ENCODE peak calls at places on chromosomes 16 and 17, in nine cellular contexts. One of them, this sample, is unnamed.

GRCh38 chr16:7227193-7227825 is 105.3 kb upstream of the RBFOX1 start:
- DNase-seq in activated CD8-positive, alpha-beta memory T cell treated with anti-CD3 and anti-CD28 coated beads for 4 hours: no peak
- DNase-seq in sciatic nerve: no peak
- DNase-seq in endothelial cell: no peak
- DNase-seq in NCI-H460: no peak
- DNase-seq in activated T-helper 1 cell treated with Interleukin-2 at 50 U/mL for 16 hours: no peak
- DNase-seq in MCF 10A: no peak
- DNase-seq in A549: no peak
- DNase-seq in stromal cell of bone marrow: no peak
- DNase-seq in this sample: no peak

GRCh38 chr17:2050246-2050866 is 4.5 kb upstream of the HIC1 start:
- DNase-seq in activated CD8-positive, alpha-beta memory T cell treated with anti-CD3 and anti-CD28 coated beads for 4 hours: no peak
- DNase-seq in MCF 10A: peak; percentile 60
- DNase-seq in sciatic nerve: peak; percentile 87
- DNase-seq in A549: peak; percentile 85
- DNase-seq in endothelial cell: peak; percentile 62
- DNase-seq in activated T-helper 1 cell treated with Interleukin-2 at 50 U/mL for 16 hours: peak; percentile 59
- DNase-seq in NCI-H460: peak; percentile 46
- DNase-seq in stromal cell of bone marrow: no peak
- DNase-seq in this sample: peak; percentile 81

GRCh38 chr17:55005520-55005919 is 37.0 kb downstream of the STXBP4 start:
- DNase-seq in endothelial cell: no peak
- DNase-seq in A549: peak; percentile 58
- DNase-seq in stromal cell of bone marrow: no peak
- DNase-seq in MCF 10A: peak; percentile 35
- DNase-seq in activated CD8-positive, alpha-beta memory T cell treated with anti-CD3 and anti-CD28 coated beads for 4 hours: no peak
- DNase-seq in sciatic nerve: no peak
- DNase-seq in NCI-H460: peak; percentile 14
- DNase-seq in activated T-helper 1 cell treated with Interleukin-2 at 50 U/mL for 16 hours: no peak
- DNase-seq in this sample: no peak

GRCh38 chr17:41973457-41973856 is 6.9 kb downstream of the CNP start:
- DNase-seq in activated T-helper 1 cell treated with Interleukin-2 at 50 U/mL for 16 hours: no peak
- DNase-seq in endothelial cell: no peak
- DNase-seq in A549: no peak
- DNase-seq in sciatic nerve: no peak
- DNase-seq in MCF 10A: no peak
- DNase-seq in NCI-H460: no peak
- DNase-seq in stromal cell of bone marrow: no peak
- DNase-seq in activated CD8-positive, alpha-beta memory T cell treated with anti-CD3 and anti-CD28 coated beads for 4 hours: no peak
- DNase-seq in this sample: no peak

GRCh38 chr17:69608808-69609494 is 194.5 kb downstream of the MAP2K6 start:
- DNase-seq in activated CD8-positive, alpha-beta memory T cell treated with anti-CD3 and anti-CD28 coated beads for 4 hours: no peak
- DNase-seq in A549: peak; percentile 60
- DNase-seq in NCI-H460: peak; percentile 28
- DNase-seq in endothelial cell: no peak
- DNase-seq in activated T-helper 1 cell treated with Interleukin-2 at 50 U/mL for 16 hours: no peak
- DNase-seq in stromal cell of bone marrow: peak; percentile 89
- DNase-seq in MCF 10A: peak; percentile 65
- DNase-seq in sciatic nerve: no peak
- DNase-seq in this sample: no peak

GRCh38 chr17:82491533-82491932 is 28.0 kb upstream of the FOXK2 start:
- DNase-seq in stromal cell of bone marrow: no peak
- DNase-seq in A549: no peak
- DNase-seq in activated T-helper 1 cell treated with Interleukin-2 at 50 U/mL for 16 hours: no peak
- DNase-seq in MCF 10A: no peak
- DNase-seq in endothelial cell: no peak
- DNase-seq in NCI-H460: no peak
- DNase-seq in activated CD8-positive, alpha-beta memory T cell treated with anti-CD3 and anti-CD28 coated beads for 4 hours: no peak
- DNase-seq in sciatic nerve: no peak
- DNase-seq in this sample: no peak

GRCh38 chr16:637081-638018 is 1.2 kb upstream of the METTL26 start:
- DNase-seq in A549: peak; percentile 90
- DNase-seq in NCI-H460: peak; percentile 89
- DNase-seq in activated CD8-positive, alpha-beta memory T cell treated with anti-CD3 and anti-CD28 coated beads for 4 hours: peak; percentile 80
- DNase-seq in sciatic nerve: peak; percentile 96
- DNase-seq in endothelial cell: peak; percentile 88
- DNase-seq in activated T-helper 1 cell treated with Interleukin-2 at 50 U/mL for 16 hours: peak; percentile 77
- DNase-seq in stromal cell of bone marrow: peak; percentile 73
- DNase-seq in MCF 10A: peak; percentile 91
- DNase-seq in this sample: peak; percentile 97

GRCh38 chr16:68519225-68519745 is 19.8 kb upstream of the ZFP90 start:
- DNase-seq in MCF 10A: no peak
- DNase-seq in activated CD8-positive, alpha-beta memory T cell treated with anti-CD3 and anti-CD28 coated beads for 4 hours: no peak
- DNase-seq in stromal cell of bone marrow: no peak
- DNase-seq in sciatic nerve: no peak
- DNase-seq in A549: no peak
- DNase-seq in activated T-helper 1 cell treated with Interleukin-2 at 50 U/mL for 16 hours: no peak
- DNase-seq in endothelial cell: no peak
- DNase-seq in NCI-H460: no peak
- DNase-seq in this sample: no peak

GRCh38 chr17:6205525-6205924 is 135.3 kb downstream of the WSCD1 start:
- DNase-seq in endothelial cell: no peak
- DNase-seq in stromal cell of bone marrow: no peak
- DNase-seq in NCI-H460: no peak
- DNase-seq in activated T-helper 1 cell treated with Interleukin-2 at 50 U/mL for 16 hours: no peak
- DNase-seq in sciatic nerve: no peak
- DNase-seq in A549: no peak
- DNase-seq in MCF 10A: no peak
- DNase-seq in activated CD8-positive, alpha-beta memory T cell treated with anti-CD3 and anti-CD28 coated beads for 4 hours: no peak
- DNase-seq in this sample: no peak

GRCh38 chr16:56842133-56842532 is 22.9 kb upstream of the SLC12A3 start:
- DNase-seq in endothelial cell: no peak
- DNase-seq in activated CD8-positive, alpha-beta memory T cell treated with anti-CD3 and anti-CD28 coated beads for 4 hours: no peak
- DNase-seq in activated T-helper 1 cell treated with Interleukin-2 at 50 U/mL for 16 hours: no peak
- DNase-seq in sciatic nerve: no peak
- DNase-seq in stromal cell of bone marrow: no peak
- DNase-seq in A549: no peak
- DNase-seq in MCF 10A: no peak
- DNase-seq in NCI-H460: no peak
- DNase-seq in this sample: no peak

GRCh38 chr17:31587462-31587861 is 196.0 kb downstream of the RAB11FIP4 start:
- DNase-seq in NCI-H460: no peak
- DNase-seq in activated T-helper 1 cell treated with Interleukin-2 at 50 U/mL for 16 hours: no peak
- DNase-seq in stromal cell of bone marrow: no peak
- DNase-seq in MCF 10A: no peak
- DNase-seq in sciatic nerve: no peak
- DNase-seq in activated CD8-positive, alpha-beta memory T cell treated with anti-CD3 and anti-CD28 coated beads for 4 hours: no peak
- DNase-seq in endothelial cell: no peak
- DNase-seq in A549: no peak
- DNase-seq in this sample: no peak

GRCh38 chr17:4186244-4186920 is 43.4 kb downstream of the CYB5D2 start:
- DNase-seq in MCF 10A: no peak
- DNase-seq in stromal cell of bone marrow: no peak
- DNase-seq in sciatic nerve: peak; percentile 47
- DNase-seq in activated T-helper 1 cell treated with Interleukin-2 at 50 U/mL for 16 hours: no peak
- DNase-seq in activated CD8-positive, alpha-beta memory T cell treated with anti-CD3 and anti-CD28 coated beads for 4 hours: no peak
- DNase-seq in NCI-H460: no peak
- DNase-seq in A549: no peak
- DNase-seq in endothelial cell: no peak
- DNase-seq in this sample: no peak

GRCh38 chr17:69506489-69506888 is 92.0 kb downstream of the MAP2K6 start:
- DNase-seq in endothelial cell: no peak
- DNase-seq in MCF 10A: peak; percentile 21
- DNase-seq in NCI-H460: peak; percentile 32
- DNase-seq in stromal cell of bone marrow: no peak
- DNase-seq in A549: peak; percentile 56
- DNase-seq in activated CD8-positive, alpha-beta memory T cell treated with anti-CD3 and anti-CD28 coated beads for 4 hours: no peak
- DNase-seq in sciatic nerve: no peak
- DNase-seq in activated T-helper 1 cell treated with Interleukin-2 at 50 U/mL for 16 hours: no peak
- DNase-seq in this sample: no peak

GRCh38 chr17:83056583-83057396 is 22.6 kb upstream of the METRNL start:
- DNase-seq in sciatic nerve: peak; percentile 77
- DNase-seq in MCF 10A: no peak
- DNase-seq in endothelial cell: peak; percentile 1
- DNase-seq in NCI-H460: no peak
- DNase-seq in A549: no peak
- DNase-seq in activated CD8-positive, alpha-beta memory T cell treated with anti-CD3 and anti-CD28 coated beads for 4 hours: no peak
- DNase-seq in activated T-helper 1 cell treated with Interleukin-2 at 50 U/mL for 16 hours: no peak
- DNase-seq in stromal cell of bone marrow: peak; percentile 29
- DNase-seq in this sample: peak; percentile 14

GRCh38 chr16:58584831-58585505 is 44.7 kb downstream of the CNOT1 start:
- DNase-seq in MCF 10A: no peak
- DNase-seq in activated T-helper 1 cell treated with Interleukin-2 at 50 U/mL for 16 hours: no peak
- DNase-seq in activated CD8-positive, alpha-beta memory T cell treated with anti-CD3 and anti-CD28 coated beads for 4 hours: no peak
- DNase-seq in A549: no peak
- DNase-seq in sciatic nerve: no peak
- DNase-seq in NCI-H460: no peak
- DNase-seq in stromal cell of bone marrow: no peak
- DNase-seq in endothelial cell: no peak
- DNase-seq in this sample: no peak

GRCh38 chr17:81854974-81855774 is 5.2 kb downstream of the P4HB start:
- DNase-seq in sciatic nerve: no peak
- DNase-seq in A549: no peak
- DNase-seq in stromal cell of bone marrow: no peak
- DNase-seq in activated T-helper 1 cell treated with Interleukin-2 at 50 U/mL for 16 hours: no peak
- DNase-seq in endothelial cell: no peak
- DNase-seq in MCF 10A: peak; percentile 30
- DNase-seq in NCI-H460: no peak
- DNase-seq in activated CD8-positive, alpha-beta memory T cell treated with anti-CD3 and anti-CD28 coated beads for 4 hours: no peak
- DNase-seq in this sample: peak; percentile 44

GRCh38 chr16:27929818-27930217 is 133.7 kb downstream of the GSG1L start:
- DNase-seq in activated T-helper 1 cell treated with Interleukin-2 at 50 U/mL for 16 hours: no peak
- DNase-seq in sciatic nerve: no peak
- DNase-seq in endothelial cell: no peak
- DNase-seq in A549: no peak
- DNase-seq in activated CD8-positive, alpha-beta memory T cell treated with anti-CD3 and anti-CD28 coated beads for 4 hours: no peak
- DNase-seq in MCF 10A: no peak
- DNase-seq in NCI-H460: no peak
- DNase-seq in stromal cell of bone marrow: no peak
- DNase-seq in this sample: no peak

GRCh38 chr16:85296859-85297698 is 184.8 kb upstream of the CIBAR2 start:
- DNase-seq in MCF 10A: peak; percentile 66
- DNase-seq in endothelial cell: peak; percentile 73
- DNase-seq in NCI-H460: peak; percentile 50
- DNase-seq in A549: peak; percentile 53
- DNase-seq in stromal cell of bone marrow: no peak
- DNase-seq in sciatic nerve: no peak
- DNase-seq in activated T-helper 1 cell treated with Interleukin-2 at 50 U/mL for 16 hours: no peak
- DNase-seq in activated CD8-positive, alpha-beta memory T cell treated with anti-CD3 and anti-CD28 coated beads for 4 hours: no peak
- DNase-seq in this sample: peak; percentile 68

GRCh38 chr16:29745853-29746345 is at the start of gene C16orf54:
- DNase-seq in NCI-H460: no peak
- DNase-seq in sciatic nerve: peak; percentile 72
- DNase-seq in endothelial cell: no peak
- DNase-seq in stromal cell of bone marrow: no peak
- DNase-seq in A549: no peak
- DNase-seq in activated T-helper 1 cell treated with Interleukin-2 at 50 U/mL for 16 hours: peak; percentile 90
- DNase-seq in activated CD8-positive, alpha-beta memory T cell treated with anti-CD3 and anti-CD28 coated beads for 4 hours: peak; percentile 81
- DNase-seq in MCF 10A: no peak
- DNase-seq in this sample: peak; percentile 67

GRCh38 chr17:77435272-77436057 is 294.7 kb downstream of the SEC14L1 start:
- DNase-seq in NCI-H460: no peak
- DNase-seq in stromal cell of bone marrow: no peak
- DNase-seq in activated CD8-positive, alpha-beta memory T cell treated with anti-CD3 and anti-CD28 coated beads for 4 hours: no peak
- DNase-seq in endothelial cell: no peak
- DNase-seq in activated T-helper 1 cell treated with Interleukin-2 at 50 U/mL for 16 hours: no peak
- DNase-seq in sciatic nerve: no peak
- DNase-seq in A549: no peak
- DNase-seq in MCF 10A: no peak
- DNase-seq in this sample: no peak

GRCh38 chr16:80682435-80683070 is 121.8 kb downstream of the CDYL2 start:
- DNase-seq in A549: no peak
- DNase-seq in endothelial cell: no peak
- DNase-seq in activated CD8-positive, alpha-beta memory T cell treated with anti-CD3 and anti-CD28 coated beads for 4 hours: no peak
- DNase-seq in sciatic nerve: no peak
- DNase-seq in MCF 10A: no peak
- DNase-seq in NCI-H460: no peak
- DNase-seq in stromal cell of bone marrow: peak; percentile 38
- DNase-seq in activated T-helper 1 cell treated with Interleukin-2 at 50 U/mL for 16 hours: no peak
- DNase-seq in this sample: no peak

GRCh38 chr17:19979917-19980770 is 2.5 kb upstream of the AKAP10 start:
- DNase-seq in endothelial cell: no peak
- DNase-seq in sciatic nerve: no peak
- DNase-seq in A549: no peak
- DNase-seq in MCF 10A: no peak
- DNase-seq in stromal cell of bone marrow: no peak
- DNase-seq in activated CD8-positive, alpha-beta memory T cell treated with anti-CD3 and anti-CD28 coated beads for 4 hours: no peak
- DNase-seq in NCI-H460: no peak
- DNase-seq in activated T-helper 1 cell treated with Interleukin-2 at 50 U/mL for 16 hours: no peak
- DNase-seq in this sample: peak; percentile 50

GRCh38 chr17:35588196-35588920 is 1.2 kb downstream of the AP2B1 start:
- DNase-seq in NCI-H460: peak; percentile 54
- DNase-seq in stromal cell of bone marrow: no peak
- DNase-seq in activated T-helper 1 cell treated with Interleukin-2 at 50 U/mL for 16 hours: no peak
- DNase-seq in activated CD8-positive, alpha-beta memory T cell treated with anti-CD3 and anti-CD28 coated beads for 4 hours: no peak
- DNase-seq in sciatic nerve: no peak
- DNase-seq in endothelial cell: no peak
- DNase-seq in A549: peak; percentile 93
- DNase-seq in MCF 10A: peak; percentile 89
- DNase-seq in this sample: no peak

GRCh38 chr17:51833620-51834019 is 324.9 kb downstream of the CA10 start:
- DNase-seq in stromal cell of bone marrow: no peak
- DNase-seq in MCF 10A: no peak
- DNase-seq in NCI-H460: no peak
- DNase-seq in A549: no peak
- DNase-seq in sciatic nerve: no peak
- DNase-seq in activated T-helper 1 cell treated with Interleukin-2 at 50 U/mL for 16 hours: no peak
- DNase-seq in activated CD8-positive, alpha-beta memory T cell treated with anti-CD3 and anti-CD28 coated beads for 4 hours: no peak
- DNase-seq in endothelial cell: no peak
- DNase-seq in this sample: no peak

GRCh38 chr17:17959520-17960361 is 12.5 kb downstream of the TOM1L2 start:
- DNase-seq in endothelial cell: no peak
- DNase-seq in sciatic nerve: peak; percentile 19
- DNase-seq in A549: peak; percentile 56
- DNase-seq in MCF 10A: no peak
- DNase-seq in activated CD8-positive, alpha-beta memory T cell treated with anti-CD3 and anti-CD28 coated beads for 4 hours: no peak
- DNase-seq in stromal cell of bone marrow: no peak
- DNase-seq in NCI-H460: no peak
- DNase-seq in activated T-helper 1 cell treated with Interleukin-2 at 50 U/mL for 16 hours: no peak
- DNase-seq in this sample: no peak

GRCh38 chr17:68821860-68822693 is 133.1 kb downstream of the ABCA8 start:
- DNase-seq in stromal cell of bone marrow: peak; percentile 72
- DNase-seq in sciatic nerve: no peak
- DNase-seq in activated T-helper 1 cell treated with Interleukin-2 at 50 U/mL for 16 hours: no peak
- DNase-seq in endothelial cell: no peak
- DNase-seq in MCF 10A: peak; percentile 85
- DNase-seq in A549: peak; percentile 78
- DNase-seq in activated CD8-positive, alpha-beta memory T cell treated with anti-CD3 and anti-CD28 coated beads for 4 hours: no peak
- DNase-seq in NCI-H460: peak; percentile 77
- DNase-seq in this sample: no peak

GRCh38 chr17:59848778-59849177 is 44.0 kb downstream of the TUBD1 start:
- DNase-seq in stromal cell of bone marrow: no peak
- DNase-seq in A549: no peak
- DNase-seq in endothelial cell: no peak
- DNase-seq in MCF 10A: peak; percentile 77
- DNase-seq in NCI-H460: no peak
- DNase-seq in sciatic nerve: peak; percentile 73
- DNase-seq in activated T-helper 1 cell treated with Interleukin-2 at 50 U/mL for 16 hours: no peak
- DNase-seq in activated CD8-positive, alpha-beta memory T cell treated with anti-CD3 and anti-CD28 coated beads for 4 hours: no peak
- DNase-seq in this sample: peak; percentile 81